ENCODE peak calls at places on chromosomes 13 and 19, in seven cellular contexts. One of them, this sample, is unnamed.

GRCh38 chr13:78298657-78299056 is 304.7 kb downstream of the POU4F1 start:
- DNase-seq in IMR-90: no peak
- DNase-seq in omental fat pad: no peak
- DNase-seq in lower leg skin: no peak
- DNase-seq in D721Med: no peak
- DNase-seq in brain microvascular endothelial cell: no peak
- DNase-seq in foreskin fibroblast: peak
- DNase-seq in this sample: no peak

GRCh38 chr19:2245273-2245672 is 3.9 kb upstream of the AMH start:
- DNase-seq in lower leg skin: no peak
- DNase-seq in IMR-90: no peak
- DNase-seq in D721Med: no peak
- DNase-seq in omental fat pad: no peak
- DNase-seq in foreskin fibroblast: no peak
- DNase-seq in brain microvascular endothelial cell: no peak
- DNase-seq in this sample: no peak

GRCh38 chr13:73903561-73903960 is 230.6 kb downstream of the KLF12 start:
- DNase-seq in IMR-90: no peak
- DNase-seq in omental fat pad: no peak
- DNase-seq in D721Med: no peak
- DNase-seq in foreskin fibroblast: no peak
- DNase-seq in lower leg skin: no peak
- DNase-seq in brain microvascular endothelial cell: no peak
- DNase-seq in this sample: no peak

GRCh38 chr19:11024259-11024658 is 63.4 kb downstream of the SMARCA4 start:
- DNase-seq in foreskin fibroblast: peak
- DNase-seq in brain microvascular endothelial cell: no peak
- DNase-seq in IMR-90: no peak
- DNase-seq in lower leg skin: no peak
- DNase-seq in omental fat pad: no peak
- DNase-seq in D721Med: no peak
- DNase-seq in this sample: no peak

GRCh38 chr19:2477141-2477710 is 1.3 kb downstream of the GADD45B start:
- DNase-seq in lower leg skin: no peak
- DNase-seq in omental fat pad: no peak
- DNase-seq in foreskin fibroblast: peak
- DNase-seq in IMR-90: peak
- DNase-seq in D721Med: no peak
- DNase-seq in brain microvascular endothelial cell: no peak
- DNase-seq in this sample: no peak

GRCh38 chr19:11201791-11202190 is 4.4 kb upstream of the KANK2 start:
- DNase-seq in omental fat pad: no peak
- DNase-seq in D721Med: no peak
- DNase-seq in lower leg skin: no peak
- DNase-seq in IMR-90: no peak
- DNase-seq in foreskin fibroblast: no peak
- DNase-seq in brain microvascular endothelial cell: no peak
- DNase-seq in this sample: no peak

GRCh38 chr13:97977376-97977705 is 23.9 kb downstream of the IPO5 start:
- DNase-seq in omental fat pad: no peak
- DNase-seq in brain microvascular endothelial cell: no peak
- DNase-seq in IMR-90: no peak
- DNase-seq in foreskin fibroblast: no peak
- DNase-seq in lower leg skin: no peak
- DNase-seq in D721Med: no peak
- DNase-seq in this sample: no peak

GRCh38 chr19:55206664-55207500 is 2.4 kb downstream of the PTPRH start:
- DNase-seq in IMR-90: peak
- DNase-seq in D721Med: no peak
- DNase-seq in brain microvascular endothelial cell: peak
- DNase-seq in lower leg skin: peak
- DNase-seq in omental fat pad: peak
- DNase-seq in foreskin fibroblast: peak
- DNase-seq in this sample: peak

GRCh38 chr13:60758637-60759036 is 361.6 kb downstream of the TDRD3 start:
- DNase-seq in foreskin fibroblast: no peak
- DNase-seq in IMR-90: no peak
- DNase-seq in omental fat pad: no peak
- DNase-seq in brain microvascular endothelial cell: no peak
- DNase-seq in lower leg skin: no peak
- DNase-seq in D721Med: no peak
- DNase-seq in this sample: no peak

GRCh38 chr13:94256671-94257070 is 222.8 kb downstream of the DCT start:
- DNase-seq in D721Med: no peak
- DNase-seq in brain microvascular endothelial cell: no peak
- DNase-seq in foreskin fibroblast: no peak
- DNase-seq in lower leg skin: no peak
- DNase-seq in IMR-90: no peak
- DNase-seq in omental fat pad: no peak
- DNase-seq in this sample: no peak

GRCh38 chr19:18387395-18387794 is 1.4 kb downstream of the GDF15 start:
- DNase-seq in omental fat pad: no peak
- DNase-seq in lower leg skin: no peak
- DNase-seq in brain microvascular endothelial cell: no peak
- DNase-seq in D721Med: no peak
- DNase-seq in IMR-90: no peak
- DNase-seq in foreskin fibroblast: no peak
- DNase-seq in this sample: no peak

GRCh38 chr13:66657165-66657895 is 572.8 kb downstream of the PCDH9 start:
- DNase-seq in foreskin fibroblast: peak
- DNase-seq in omental fat pad: peak
- DNase-seq in brain microvascular endothelial cell: peak
- DNase-seq in D721Med: no peak
- DNase-seq in lower leg skin: peak
- DNase-seq in IMR-90: peak
- DNase-seq in this sample: no peak

GRCh38 chr13:95607363-95607762 is 37.1 kb downstream of the DZIP1 start:
- DNase-seq in omental fat pad: no peak
- DNase-seq in IMR-90: peak
- DNase-seq in brain microvascular endothelial cell: peak
- DNase-seq in foreskin fibroblast: peak
- DNase-seq in D721Med: no peak
- DNase-seq in lower leg skin: no peak
- DNase-seq in this sample: no peak

GRCh38 chr13:94162289-94162688 is 317.2 kb downstream of the DCT start:
- DNase-seq in D721Med: no peak
- DNase-seq in brain microvascular endothelial cell: no peak
- DNase-seq in foreskin fibroblast: no peak
- DNase-seq in lower leg skin: no peak
- DNase-seq in omental fat pad: no peak
- DNase-seq in IMR-90: no peak
- DNase-seq in this sample: no peak

GRCh38 chr13:52749446-52749845 is 9.8 kb upstream of the CNMD start:
- DNase-seq in lower leg skin: no peak
- DNase-seq in brain microvascular endothelial cell: no peak
- DNase-seq in foreskin fibroblast: peak
- DNase-seq in D721Med: no peak
- DNase-seq in IMR-90: no peak
- DNase-seq in omental fat pad: no peak
- DNase-seq in this sample: no peak

GRCh38 chr19:11581740-11582139 is 4.3 kb upstream of the ACP5 start:
- DNase-seq in IMR-90: peak
- DNase-seq in foreskin fibroblast: peak
- DNase-seq in D721Med: no peak
- DNase-seq in brain microvascular endothelial cell: peak
- DNase-seq in lower leg skin: no peak
- DNase-seq in omental fat pad: no peak
- DNase-seq in this sample: no peak

GRCh38 chr19:38740252-38740592 is 4.1 kb downstream of the CAPN12 start:
- DNase-seq in omental fat pad: no peak
- DNase-seq in D721Med: peak
- DNase-seq in foreskin fibroblast: no peak
- DNase-seq in brain microvascular endothelial cell: no peak
- DNase-seq in lower leg skin: no peak
- DNase-seq in IMR-90: no peak
- DNase-seq in this sample: no peak
- TF ChIP-seq CTCF in omental fat pad: no peak
- TF ChIP-seq CTCF in D721Med: no peak
- TF ChIP-seq CTCF in foreskin fibroblast: no peak
- TF ChIP-seq CTCF in brain microvascular endothelial cell: no peak
- TF ChIP-seq CTCF in lower leg skin: no peak
- TF ChIP-seq CTCF in IMR-90: no peak
- TF ChIP-seq CTCF in this sample: no peak

DNA sequence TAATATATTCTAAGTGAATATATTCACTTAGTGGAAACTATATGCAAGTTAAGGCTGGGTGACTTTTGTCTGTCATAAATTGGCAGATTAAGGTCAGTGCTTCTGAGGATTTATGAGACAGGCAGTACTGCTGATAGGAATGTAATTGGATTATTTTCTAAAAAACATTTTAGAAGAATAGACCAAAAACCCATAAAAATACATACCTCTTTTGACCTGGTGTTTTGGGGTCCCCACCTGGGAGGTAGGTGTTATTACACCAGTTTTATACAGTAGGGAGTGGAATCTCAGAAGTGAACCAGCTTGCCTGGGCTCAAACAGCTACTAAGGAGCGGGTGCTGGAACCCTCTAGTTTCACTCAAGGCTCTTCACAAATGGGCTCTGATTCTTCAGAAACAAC is 25.3 kb downstream of the COG3 start:
- DNase-seq in lower leg skin: no peak
- DNase-seq in IMR-90: no peak
- DNase-seq in omental fat pad: no peak
- DNase-seq in D721Med: no peak
- DNase-seq in brain microvascular endothelial cell: no peak
- DNase-seq in foreskin fibroblast: no peak
- DNase-seq in this sample: no peak
- TF ChIP-seq CTCF in lower leg skin: no peak
- TF ChIP-seq CTCF in IMR-90: no peak
- TF ChIP-seq CTCF in omental fat pad: no peak
- TF ChIP-seq CTCF in D721Med: no peak
- TF ChIP-seq CTCF in brain microvascular endothelial cell: no peak
- TF ChIP-seq CTCF in foreskin fibroblast: no peak
- TF ChIP-seq CTCF in this sample: peak

GRCh38 chr13:99446242-99446641 is 55.0 kb upstream of the TM9SF2 start:
- DNase-seq in omental fat pad: no peak
- DNase-seq in foreskin fibroblast: no peak
- DNase-seq in brain microvascular endothelial cell: no peak
- DNase-seq in D721Med: no peak
- DNase-seq in IMR-90: no peak
- DNase-seq in lower leg skin: no peak
- DNase-seq in this sample: no peak
- TF ChIP-seq CTCF in omental fat pad: no peak
- TF ChIP-seq CTCF in foreskin fibroblast: no peak
- TF ChIP-seq CTCF in brain microvascular endothelial cell: peak
- TF ChIP-seq CTCF in D721Med: no peak
- TF ChIP-seq CTCF in IMR-90: no peak
- TF ChIP-seq CTCF in lower leg skin: no peak
- TF ChIP-seq CTCF in this sample: no peak

GRCh38 chr19:13718733-13719132 is 45.6 kb upstream of the MRI1 start:
- DNase-seq in brain microvascular endothelial cell: peak
- DNase-seq in D721Med: no peak
- DNase-seq in IMR-90: peak
- DNase-seq in foreskin fibroblast: peak
- DNase-seq in omental fat pad: no peak
- DNase-seq in lower leg skin: no peak
- DNase-seq in this sample: no peak
- TF ChIP-seq CTCF in brain microvascular endothelial cell: peak
- TF ChIP-seq CTCF in D721Med: peak
- TF ChIP-seq CTCF in IMR-90: peak
- TF ChIP-seq CTCF in foreskin fibroblast: peak
- TF ChIP-seq CTCF in omental fat pad: no peak
- TF ChIP-seq CTCF in lower leg skin: no peak
- TF ChIP-seq CTCF in this sample: no peak